ENCODE peak calls at places on chromosomes 13 and 19, in six cellular contexts. T is lower lobe of right lung, U is heart right ventricle, P is HCT116, O is tibial nerve, N is uterus. X is an unnamed sample.

GRCh38 chr19:41997121-41997850 is 3.3 kb upstream of the ATP1A3 start:
- DNase-seq in T (no peak), U (peak; percentile 54), P (no peak), O (no peak), N (no peak), X (no peak)

GRCh38 chr19:17209126-17210036 is 5.8 kb upstream of the USE1 start:
- DNase-seq in T (no peak), U (no peak), P (peak; percentile 75), O (no peak), N (no peak), X (no peak)

GRCh38 chr13:111317571-111318360 is 2.7 kb upstream of the TEX29 start:
- DNase-seq in T (no peak), U (no peak), P (no peak), O (no peak), N (no peak), X (no peak)

GRCh38 chr19:10566658-10567410 is 1.0 kb upstream of the KRI1 start:
- DNase-seq in T (no peak), U (no peak), P (no peak), O (no peak), N (no peak), X (no peak)

GRCh38 chr19:55681131-55682087 is 6.4 kb downstream of the EPN1 start:
- DNase-seq in T (no peak), U (no peak), P (no peak), O (no peak), N (no peak), X (no peak)

GRCh38 chr13:57632276-57633140 is 964 bp downstream of the PCDH17 start:
- DNase-seq in T (peak; percentile 46), U (peak; percentile 24), P (no peak), O (no peak), N (no peak), X (no peak)

GRCh38 chr13:28679628-28680027 is 20.7 kb downstream of the POMP start:
- DNase-seq in T (no peak), U (no peak), P (no peak), O (no peak), N (no peak), X (no peak)

GRCh38 chr13:107450931-107451330 is 764.4 kb downstream of the LIG4 start:
- DNase-seq in T (no peak), U (no peak), P (no peak), O (no peak), N (peak; percentile 26), X (peak; percentile 16)

GRCh38 chr13:66665991-66666390 is 564.1 kb downstream of the PCDH9 start:
- DNase-seq in T (no peak), U (no peak), P (no peak), O (no peak), N (no peak), X (no peak)

GRCh38 chr13:74230984-74231443 is 96.8 kb upstream of the KLF12 start:
- DNase-seq in T (no peak), U (no peak), P (no peak), O (no peak), N (no peak), X (no peak)

GRCh38 chr19:48321622-48322591 is 3.4 kb upstream of the EMP3 start:
- DNase-seq in T (peak; percentile 99), U (peak; percentile 100), P (peak; percentile 94), O (peak; percentile 99), N (peak; percentile 99), X (peak; percentile 92)

GRCh38 chr19:55283548-55284393 is at the start of gene BRSK1:
- DNase-seq in T (no peak), U (peak; percentile 58), P (peak; percentile 26), O (no peak), N (peak; percentile 77), X (no peak)

GRCh38 chr13:111610879-111611278 is 290.4 kb downstream of the TEX29 start:
- DNase-seq in T (no peak), U (no peak), P (no peak), O (no peak), N (no peak), X (no peak)

GRCh38 chr13:51282322-51282721 is 57.2 kb upstream of the SERPINE3 start:
- DNase-seq in T (no peak), U (peak; percentile 52), P (no peak), O (no peak), N (no peak), X (no peak)

GRCh38 chr13:85693889-85694511 is 105.2 kb downstream of the SLITRK6 start:
- DNase-seq in T (no peak), U (no peak), P (no peak), O (no peak), N (no peak), X (no peak)

GRCh38 chr19:16969127-16969526 is 57.5 kb downstream of the CPAMD8 start:
- DNase-seq in T (no peak), U (no peak), P (no peak), O (no peak), N (no peak), X (no peak)

GRCh38 chr19:17950310-17951150 is 16.4 kb upstream of the KCNN1 start:
- DNase-seq in T (no peak), U (no peak), P (no peak), O (no peak), N (no peak), X (no peak)

GRCh38 chr13:108927615-108928014 is 298.2 kb downstream of the MYO16 start:
- DNase-seq in T (no peak), U (no peak), P (no peak), O (no peak), N (no peak), X (no peak)

GRCh38 chr13:97011446-97012131 is 17.3 kb upstream of the OXGR1 start:
- DNase-seq in T (no peak), U (no peak), P (no peak), O (no peak), N (no peak), X (no peak)

GRCh38 chr19:19409235-19410030 is 4.0 kb downstream of the GATAD2A start:
- DNase-seq in T (no peak), U (no peak), P (no peak), O (no peak), N (no peak), X (no peak)

GRCh38 chr19:52533901-52534300 is 6.4 kb downstream of the ZNF808 start:
- DNase-seq in T (peak; percentile 51), U (peak; percentile 17), P (no peak), O (no peak), N (no peak), X (no peak)

GRCh38 chr19:39156230-39156890 is 30.8 kb downstream of the PAK4 start:
- DNase-seq in T (no peak), U (no peak), P (no peak), O (no peak), N (no peak), X (no peak)

GRCh38 chr13:39254606-39255005 is 216.3 kb downstream of the NHLRC3 start:
- DNase-seq in T (no peak), U (no peak), P (no peak), O (no peak), N (no peak), X (no peak)

GRCh38 chr19:48393559-48394330 is at the start of gene GRIN2D:
- DNase-seq in T (no peak), U (no peak), P (no peak), O (no peak), N (no peak), X (no peak)

GRCh38 chr13:51844862-51845573 is at the start of gene TMEM272:
- DNase-seq in T (peak; percentile 64), U (peak; percentile 61), P (peak; percentile 23), O (no peak), N (peak; percentile 55), X (no peak)

DNA sequence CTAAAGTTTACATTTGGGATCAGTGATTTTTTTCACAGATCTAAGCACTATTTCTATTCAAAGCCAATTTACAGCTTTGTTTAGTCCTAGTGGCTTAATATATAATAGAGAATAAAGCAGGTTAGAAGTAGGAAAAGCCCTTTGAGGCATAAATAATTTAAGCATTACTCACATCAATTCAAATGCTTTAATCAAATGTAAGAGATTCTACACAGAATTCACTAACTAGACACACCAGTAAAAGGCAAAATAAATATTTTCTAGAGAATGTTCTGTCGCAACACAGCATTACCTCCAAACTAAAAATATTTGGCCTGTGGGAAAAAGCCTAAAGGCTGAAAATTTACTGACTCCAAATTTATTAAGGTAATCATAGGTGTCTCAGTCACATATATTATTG is 31.3 kb downstream of the KCTD12 start:
- DNase-seq in T (no peak), U (no peak), P (no peak), O (no peak), N (no peak), X (no peak)
- TF ChIP-seq CTCF in T (no peak), U (no peak), P (no peak), O (no peak), N (no peak), X (no peak)

DNA sequence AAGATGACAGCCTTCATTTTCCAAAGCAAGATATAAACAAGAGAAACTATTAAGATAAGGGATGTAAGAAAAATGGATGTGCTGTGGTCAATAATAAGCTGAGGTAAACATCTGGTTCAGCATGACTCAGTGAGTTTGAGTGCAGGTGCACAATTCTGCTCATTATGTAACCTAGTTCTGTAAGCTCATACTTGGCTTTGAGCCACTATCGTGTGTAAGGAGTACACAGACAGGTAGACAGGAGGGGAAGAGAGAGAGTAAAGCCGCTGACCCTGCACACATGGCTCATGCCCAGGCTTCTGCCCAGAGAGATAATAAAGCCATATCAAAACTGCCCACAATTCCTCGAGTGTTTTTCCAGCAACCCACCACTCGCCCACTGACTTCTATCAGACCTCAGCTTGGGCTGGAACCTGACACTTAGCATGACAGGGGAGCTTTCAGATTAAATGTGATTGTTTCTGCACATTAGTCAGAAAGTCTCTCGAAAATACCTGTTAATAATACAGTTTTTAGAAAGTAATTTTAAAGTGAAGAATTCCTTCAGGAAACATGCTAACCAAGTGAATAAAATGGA is 51.7 kb downstream of the ZNF91 start:
- DNase-seq in T (no peak), U (no peak), P (no peak), O (no peak), N (no peak), X (no peak)
- H3K9me3 ChIP-seq in T (peaks cover 99% of the 10 kb centered on the region), U (peaks cover 37% of the 10 kb centered on the region), P (peaks cover 27% of the 10 kb centered on the region), O (peaks cover 99% of the 10 kb centered on the region), N (no peaks in the 10 kb centered on the region), X (peaks cover 89% of the 10 kb centered on the region)

GRCh38 chr19:1744822-1745563 is 8.3 kb upstream of the ONECUT3 start:
- DNase-seq in T (no peak), U (no peak), P (no peak), O (no peak), N (no peak), X (no peak)
- H3K27me3 ChIP-seq in T (peaks cover 78% of the 10 kb centered on the region), U (peaks cover 88% of the 10 kb centered on the region), P (no peaks in the 10 kb centered on the region), O (no peaks in the 10 kb centered on the region), N (peaks cover 22% of the 10 kb centered on the region), X (peaks cover 18% of the 10 kb centered on the region)

GRCh38 chr13:41822560-41822959 is 138.3 kb downstream of the VWA8 start:
- DNase-seq in T (no peak), U (no peak), P (no peak), O (no peak), N (no peak), X (no peak)

GRCh38 chr13:41833201-41833600 is 127.7 kb downstream of the VWA8 start:
- DNase-seq in T (no peak), U (no peak), P (no peak), O (no peak), N (no peak), X (no peak)

GRCh38 chr13:41823486-41823885 is 137.4 kb downstream of the VWA8 start:
- DNase-seq in T (no peak), U (no peak), P (no peak), O (no peak), N (no peak), X (no peak)

GRCh38 chr13:41825691-41826090 is 135.2 kb downstream of the VWA8 start:
- DNase-seq in T (no peak), U (no peak), P (no peak), O (no peak), N (no peak), X (no peak)

GRCh38 chr13:41827507-41828213 is 133.2 kb downstream of the VWA8 start:
- DNase-seq in T (no peak), U (no peak), P (peak; percentile 39), O (no peak), N (peak; percentile 24), X (peak; percentile 7)
- TF ChIP-seq CTCF in T (no peak), U (no peak), P (no peak), O (no peak), N (no peak), X (no peak)

X was measured in thoracic aorta.